ENCODE peak calls at places on chromosome 10, in four cellular contexts. F, U, R and H are unnamed samples.

GRCh38 chr10:47042815-47043750 is 131.9 kb downstream of the PTPN20 start:
- ATAC-seq in F (no peak), U (no peak), R (no peak), H (no peak)

GRCh38 chr10:100912013-100912608 is 652 bp upstream of the SLF2 start:
- ATAC-seq in F (no peak), U (no peak), R (no peak), H (no peak)

GRCh38 chr10:68668231-68668630 is 52.8 kb upstream of the CCAR1 start:
- ATAC-seq in F (no peak), U (no peak), R (no peak), H (no peak)

GRCh38 chr10:86648706-86649426 is 5.5 kb upstream of the OPN4 start:
- ATAC-seq in F (peak), U (peak), R (peak), H (peak)

GRCh38 chr10:62426086-62426485 is 51.9 kb downstream of the ZNF365 start:
- ATAC-seq in F (no peak), U (no peak), R (no peak), H (no peak)

GRCh38 chr10:73426318-73426717 is 7.0 kb downstream of the MSS51 start:
- ATAC-seq in F (no peak), U (no peak), R (no peak), H (no peak)

GRCh38 chr10:84608126-84608525 is 279.7 kb downstream of the CCSER2 start:
- ATAC-seq in F (no peak), U (no peak), R (no peak), H (no peak)

GRCh38 chr10:37125191-37125732 is at the start of gene ANKRD30A:
- ATAC-seq in F (peak), U (no peak), R (no peak), H (no peak)

GRCh38 chr10:12969951-12970350 is 31.6 kb downstream of the CCDC3 start:
- ATAC-seq in F (no peak), U (no peak), R (no peak), H (no peak)

GRCh38 chr10:5628798-5629788 is 37.3 kb downstream of the ASB13 start:
- ATAC-seq in F (no peak), U (no peak), R (no peak), H (no peak)

GRCh38 chr10:26408858-26409494 is 29.2 kb upstream of the APBB1IP start:
- ATAC-seq in F (no peak), U (no peak), R (no peak), H (no peak)

GRCh38 chr10:3867454-3868273 is 82.7 kb upstream of the KLF6 start:
- ATAC-seq in F (peak), U (no peak), R (no peak), H (no peak)

GRCh38 chr10:82934429-82934828 is 1059.4 kb downstream of the NRG3 start:
- ATAC-seq in F (no peak), U (no peak), R (no peak), H (no peak)

GRCh38 chr10:13115832-13116793 is 16.1 kb downstream of the OPTN start:
- ATAC-seq in F (no peak), U (peak), R (no peak), H (no peak)

GRCh38 chr10:34539533-34540315 is 275.4 kb downstream of the PARD3 start:
- ATAC-seq in F (peak), U (no peak), R (peak), H (peak)

GRCh38 chr10:3102721-3103410 is 35.5 kb downstream of the PFKP start:
- ATAC-seq in F (no peak), U (no peak), R (no peak), H (peak)

GRCh38 chr10:85868627-85869499 is 497.7 kb downstream of the GRID1 start:
- ATAC-seq in F (no peak), U (no peak), R (no peak), H (no peak)

GRCh38 chr10:48604408-48605263 is at the start of gene ARHGAP22:
- ATAC-seq in F (peak), U (peak), R (peak), H (peak)

GRCh38 chr10:44820094-44820493 is 91.0 kb upstream of the TMEM72 start:
- ATAC-seq in F (no peak), U (no peak), R (no peak), H (no peak)

GRCh38 chr10:73965890-73966768 is 31.8 kb upstream of the VCL start:
- ATAC-seq in F (peak), U (peak), R (peak), H (peak)

GRCh38 chr10:114349505-114350211 is 54.6 kb downstream of the AFAP1L2 start:
- ATAC-seq in F (peak), U (no peak), R (peak), H (no peak)

GRCh38 chr10:80612261-80612660 is 74.6 kb downstream of the SH2D4B start:
- ATAC-seq in F (no peak), U (no peak), R (no peak), H (no peak)

GRCh38 chr10:100696477-100696901 is 48.9 kb upstream of the PAX2 start:
- ATAC-seq in F (no peak), U (no peak), R (no peak), H (no peak)

GRCh38 chr10:85111271-85111670 is 782.9 kb downstream of the CCSER2 start:
- ATAC-seq in F (no peak), U (no peak), R (no peak), H (no peak)

GRCh38 chr10:380313-380955 is 245.2 kb downstream of the ZMYND11 start:
- ATAC-seq in F (no peak), U (no peak), R (no peak), H (no peak)

GRCh38 chr10:10489765-10490164 is 527.9 kb upstream of the CELF2 start:
- ATAC-seq in F (no peak), U (no peak), R (no peak), H (no peak)

GRCh38 chr10:123042708-123043408 is 34.1 kb downstream of the ACADSB start:
- ATAC-seq in F (no peak), U (no peak), R (no peak), H (no peak)

GRCh38 chr10:119305860-119306513 is 98.6 kb downstream of the GRK5 start:
- ATAC-seq in F (peak), U (no peak), R (peak), H (peak)

GRCh38 chr10:33150904-33151303 is 183.6 kb downstream of the NRP1 start:
- ATAC-seq in F (no peak), U (no peak), R (no peak), H (no peak)

GRCh38 chr10:124554085-124554858 is 92.6 kb downstream of the LHPP start:
- ATAC-seq in F (no peak), U (no peak), R (no peak), H (no peak)

GRCh38 chr10:63976538-63976937 is 455.3 kb downstream of the REEP3 start:
- ATAC-seq in F (peak), U (no peak), R (peak), H (no peak)

GRCh38 chr10:97713828-97714400 is 384 bp downstream of the MARVELD1 start:
- ATAC-seq in F (peak), U (peak), R (peak), H (peak)
- TF ChIP-seq CTCF in F (peak), U (no peak), R (peak), H (no peak)

GRCh38 chr10:21895932-21896331 is 107.6 kb downstream of the DNAJC1 start:
- ATAC-seq in F (no peak), U (no peak), R (no peak), H (no peak)
- TF ChIP-seq CTCF in F (no peak), U (no peak), R (no peak), H (no peak)

GRCh38 chr10:97685395-97685958 is 1.6 kb downstream of the AVPI1 start:
- ATAC-seq in F (no peak), U (no peak), R (no peak), H (no peak)
- TF ChIP-seq CTCF in F (peak), U (no peak), R (peak), H (peak)

GRCh38 chr10:121975295-121976086 is 474 bp upstream of the NSMCE4A start:
- ATAC-seq in F (peak), U (peak), R (peak), H (peak)
- TF ChIP-seq CTCF in F (no peak), U (peak), R (peak), H (peak)